ENCODE peak calls at places on chromosomes 11 and 22, in eight cellular contexts. R is mammary epithelial cell, P is spleen, A is uterus, E is right atrium auricular region, Q is cardiac muscle cell, X is psoas muscle, F is AG04449. S is an unnamed sample.

GRCh38 chr11:90237004-90237403 is 14.2 kb upstream of the CHORDC1 start:
- DNase-seq in R (no peak), P (no peak), A (no peak), E (no peak), Q (no peak), X (no peak), F (no peak), S (no peak)

GRCh38 chr22:38843716-38844660 is at the start of gene NPTXR:
- DNase-seq in R (no peak), P (no peak), A (peak), E (no peak), Q (peak), X (peak), F (no peak), S (no peak)

GRCh38 chr22:39454385-39454871 is 2.4 kb upstream of the MGAT3 start:
- DNase-seq in R (no peak), P (no peak), A (no peak), E (no peak), Q (no peak), X (no peak), F (no peak), S (no peak)

GRCh38 chr11:16215352-16215751 is 141.0 kb downstream of the SOX6 start:
- DNase-seq in R (no peak), P (no peak), A (no peak), E (no peak), Q (no peak), X (no peak), F (no peak), S (no peak)

GRCh38 chr11:56705784-56706396 is 7.0 kb downstream of the OR9G1 start:
- DNase-seq in R (peak), P (no peak), A (no peak), E (no peak), Q (no peak), X (no peak), F (no peak), S (no peak)

GRCh38 chr11:101063706-101064105 is 65.9 kb downstream of the PGR start:
- DNase-seq in R (no peak), P (no peak), A (no peak), E (no peak), Q (no peak), X (no peak), F (no peak), S (no peak)

GRCh38 chr11:457071-457760 is 7.1 kb downstream of the PTDSS2 start:
- DNase-seq in R (no peak), P (peak), A (no peak), E (no peak), Q (no peak), X (no peak), F (no peak), S (no peak)

GRCh38 chr22:35604671-35605457 is 12.3 kb downstream of the MB start:
- DNase-seq in R (peak), P (no peak), A (no peak), E (no peak), Q (no peak), X (no peak), F (no peak), S (no peak)

GRCh38 chr11:70127653-70128434 is 49.7 kb downstream of the ANO1 start:
- DNase-seq in R (no peak), P (no peak), A (no peak), E (no peak), Q (no peak), X (no peak), F (no peak), S (no peak)

GRCh38 chr11:126282361-126282741 is 542 bp upstream of the TIRAP start:
- DNase-seq in R (peak), P (peak), A (peak), E (peak), Q (peak), X (peak), F (no peak), S (peak)

GRCh38 chr11:72014761-72015320 is 16.1 kb downstream of the IL18BP start:
- DNase-seq in R (no peak), P (no peak), A (no peak), E (no peak), Q (no peak), X (no peak), F (no peak), S (no peak)

GRCh38 chr11:77175021-77175842 is 47.2 kb downstream of the MYO7A start:
- DNase-seq in R (no peak), P (no peak), A (no peak), E (no peak), Q (no peak), X (peak), F (no peak), S (no peak)

GRCh38 chr11:86138958-86139357 is 70.1 kb upstream of the PICALM start:
- DNase-seq in R (peak), P (no peak), A (no peak), E (no peak), Q (no peak), X (no peak), F (no peak), S (peak)

GRCh38 chr11:68065841-68066240 is 27.0 kb downstream of the TCIRG1 start:
- DNase-seq in R (no peak), P (no peak), A (no peak), E (no peak), Q (no peak), X (no peak), F (no peak), S (no peak)

GRCh38 chr11:112369374-112369773 is 108.7 kb upstream of the PLET1 start:
- DNase-seq in R (no peak), P (no peak), A (no peak), E (no peak), Q (no peak), X (no peak), F (no peak), S (no peak)

GRCh38 chr11:27444801-27445215 is 27.8 kb downstream of the LGR4 start:
- DNase-seq in R (no peak), P (no peak), A (no peak), E (no peak), Q (no peak), X (no peak), F (no peak), S (no peak)

GRCh38 chr11:1654388-1655167 is 25.0 kb downstream of the KRTAP5-5 start:
- DNase-seq in R (no peak), P (peak), A (peak), E (no peak), Q (no peak), X (no peak), F (no peak), S (no peak)

GRCh38 chr11:13052130-13052541 is 43.0 kb downstream of the RASSF10 start:
- DNase-seq in R (no peak), P (no peak), A (no peak), E (no peak), Q (no peak), X (no peak), F (no peak), S (peak)

GRCh38 chr11:6099577-6099976 is 7.9 kb upstream of the OR56B4 start:
- DNase-seq in R (no peak), P (no peak), A (no peak), E (no peak), Q (no peak), X (no peak), F (no peak), S (no peak)

GRCh38 chr11:127059286-127060200 is 59.0 kb upstream of the KIRREL3 start:
- DNase-seq in R (no peak), P (no peak), A (no peak), E (no peak), Q (no peak), X (no peak), F (no peak), S (no peak)

GRCh38 chr11:47523491-47524199 is 29.3 kb downstream of the CELF1 start:
- DNase-seq in R (peak), P (no peak), A (peak), E (peak), Q (peak), X (no peak), F (no peak), S (peak)

GRCh38 chr11:104997288-104997687 is 25.7 kb downstream of the CASP5 start:
- DNase-seq in R (no peak), P (no peak), A (no peak), E (no peak), Q (no peak), X (no peak), F (no peak), S (no peak)

GRCh38 chr11:40166892-40167291 is 1292.6 kb downstream of the LRRC4C start:
- DNase-seq in R (no peak), P (no peak), A (no peak), E (no peak), Q (no peak), X (no peak), F (no peak), S (no peak)

GRCh38 chr11:84022695-84023094 is 736.5 kb upstream of the CCDC90B start:
- DNase-seq in R (no peak), P (no peak), A (no peak), E (no peak), Q (no peak), X (no peak), F (no peak), S (no peak)

GRCh38 chr11:78586452-78587046 is 11.9 kb upstream of the NARS2 start:
- DNase-seq in R (no peak), P (no peak), A (no peak), E (no peak), Q (no peak), X (no peak), F (no peak), S (peak)

GRCh38 chr11:93476796-93477195 is 66.4 kb downstream of the SMCO4 start:
- DNase-seq in R (peak), P (no peak), A (no peak), E (no peak), Q (no peak), X (no peak), F (peak), S (no peak)

GRCh38 chr11:45919276-45919675 is 1.6 kb upstream of the PEX16 start:
- DNase-seq in R (no peak), P (peak), A (no peak), E (no peak), Q (no peak), X (peak), F (no peak), S (no peak)

GRCh38 chr11:94539420-94539819 is 4.3 kb upstream of the FUT4 start:
- DNase-seq in R (no peak), P (no peak), A (no peak), E (no peak), Q (no peak), X (no peak), F (no peak), S (no peak)

GRCh38 chr11:69215784-69216415 is 60.2 kb downstream of the SMIM38 start:
- DNase-seq in R (peak), P (no peak), A (no peak), E (no peak), Q (no peak), X (no peak), F (no peak), S (no peak)

GRCh38 chr22:21816787-21817496 is 50.5 kb downstream of the MAPK1 start:
- DNase-seq in R (peak), P (no peak), A (no peak), E (no peak), Q (no peak), X (no peak), F (peak), S (peak)

GRCh38 chr22:41992496-41992895 is 6.1 kb upstream of the WBP2NL start:
- DNase-seq in R (no peak), P (peak), A (no peak), E (no peak), Q (no peak), X (no peak), F (no peak), S (no peak)

GRCh38 chr11:46279393-46280099 is 2.1 kb downstream of the CREB3L1 start:
- DNase-seq in R (no peak), P (no peak), A (peak), E (peak), Q (no peak), X (peak), F (no peak), S (no peak)

GRCh38 chr11:22690891-22691290 is 24.5 kb downstream of the GAS2 start:
- DNase-seq in R (no peak), P (no peak), A (no peak), E (no peak), Q (no peak), X (no peak), F (no peak), S (no peak)

GRCh38 chr22:35524966-35525686 is 15.5 kb upstream of the RASD2 start:
- DNase-seq in R (no peak), P (no peak), A (peak), E (no peak), Q (no peak), X (no peak), F (no peak), S (no peak)

GRCh38 chr22:32457031-32457430 is 7.2 kb downstream of the BPIFC start:
- DNase-seq in R (no peak), P (no peak), A (no peak), E (no peak), Q (no peak), X (no peak), F (no peak), S (no peak)

GRCh38 chr22:45602824-45603301 is 68.8 kb upstream of the ATXN10 start:
- DNase-seq in R (no peak), P (peak), A (no peak), E (no peak), Q (no peak), X (no peak), F (no peak), S (peak)

GRCh38 chr11:28448186-28448585 is 340.0 kb downstream of the METTL15 start:
- DNase-seq in R (no peak), P (no peak), A (no peak), E (no peak), Q (no peak), X (no peak), F (no peak), S (no peak)

GRCh38 chr11:83241291-83241946 is 44.7 kb downstream of the CCDC90B start:
- DNase-seq in R (peak), P (no peak), A (peak), E (no peak), Q (peak), X (no peak), F (no peak), S (peak)

GRCh38 chr11:119374632-119375394 is 6.7 kb downstream of the USP2 start:
- DNase-seq in R (no peak), P (no peak), A (peak), E (no peak), Q (no peak), X (no peak), F (no peak), S (no peak)

GRCh38 chr11:130449996-130450419 is 1.6 kb downstream of the ADAMTS15 start:
- DNase-seq in R (no peak), P (no peak), A (peak), E (peak), Q (peak), X (peak), F (no peak), S (no peak)
- H3K4me3 ChIP-seq in R (no peak), P (peak), A (peak), E (peak), Q (peak), X (peak), F (peak), S (no peak)

GRCh38 chr11:61173456-61173855 is 12.2 kb upstream of the VPS37C start:
- DNase-seq in R (peak), P (no peak), A (no peak), E (no peak), Q (no peak), X (no peak), F (no peak), S (peak)
- TF ChIP-seq CTCF in R (no peak), P (no peak), A (no peak), E (no peak), Q (no peak), X (peak), F (no peak), S (peak)

DNA sequence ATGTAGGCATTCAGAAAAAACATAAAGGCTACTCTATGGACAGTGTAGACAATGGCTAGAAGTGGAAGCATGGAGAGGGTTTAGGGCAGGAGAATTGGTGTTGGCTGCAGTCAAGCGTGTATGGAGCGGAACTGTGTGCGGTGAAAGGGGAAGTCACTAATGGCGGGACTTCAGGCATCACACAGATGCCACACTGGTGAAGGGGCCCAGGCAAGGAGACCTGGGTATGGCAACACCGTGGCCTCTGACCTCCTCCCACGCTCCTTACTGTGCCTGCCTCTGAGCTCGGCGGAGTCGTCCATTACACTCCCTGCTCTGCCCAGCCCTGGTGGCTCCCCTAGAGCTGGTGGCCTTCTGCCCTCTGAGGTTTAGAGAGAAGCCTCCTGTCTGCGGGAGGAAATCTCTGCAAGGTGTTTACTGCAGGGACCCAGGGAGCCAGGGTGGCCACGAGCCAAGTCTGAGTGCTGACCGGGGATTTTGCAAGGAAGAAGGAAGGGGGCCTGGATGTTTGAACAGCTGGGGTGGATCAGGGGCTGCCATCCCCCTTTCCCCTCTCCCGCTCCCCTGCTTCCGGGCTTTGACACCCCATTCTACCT is 75.1 kb upstream of the TSPAN18 start:
- DNase-seq in R (no peak), P (peak), A (no peak), E (peak), Q (no peak), X (no peak), F (no peak), S (no peak)
- H3K4me3 ChIP-seq in R (no peak), P (no peak), A (no peak), E (no peak), Q (no peak), X (no peak), F (no peak), S (no peak)

GRCh38 chr11:32279672-32280071 is 155.7 kb downstream of the WT1 start:
- DNase-seq in R (no peak), P (no peak), A (no peak), E (no peak), Q (no peak), X (no peak), F (no peak), S (no peak)
- TF ChIP-seq CTCF in R (no peak), P (no peak), A (no peak), E (no peak), Q (peak), X (no peak), F (no peak), S (no peak)

GRCh38 chr11:64286801-64287159 is 1.1 kb downstream of the GPR137 start:
- DNase-seq in R (no peak), P (peak), A (no peak), E (no peak), Q (no peak), X (no peak), F (no peak), S (no peak)
- H3K4me3 ChIP-seq in R (no peak), P (no peak), A (no peak), E (no peak), Q (no peak), X (peak), F (no peak), S (no peak)

DNA sequence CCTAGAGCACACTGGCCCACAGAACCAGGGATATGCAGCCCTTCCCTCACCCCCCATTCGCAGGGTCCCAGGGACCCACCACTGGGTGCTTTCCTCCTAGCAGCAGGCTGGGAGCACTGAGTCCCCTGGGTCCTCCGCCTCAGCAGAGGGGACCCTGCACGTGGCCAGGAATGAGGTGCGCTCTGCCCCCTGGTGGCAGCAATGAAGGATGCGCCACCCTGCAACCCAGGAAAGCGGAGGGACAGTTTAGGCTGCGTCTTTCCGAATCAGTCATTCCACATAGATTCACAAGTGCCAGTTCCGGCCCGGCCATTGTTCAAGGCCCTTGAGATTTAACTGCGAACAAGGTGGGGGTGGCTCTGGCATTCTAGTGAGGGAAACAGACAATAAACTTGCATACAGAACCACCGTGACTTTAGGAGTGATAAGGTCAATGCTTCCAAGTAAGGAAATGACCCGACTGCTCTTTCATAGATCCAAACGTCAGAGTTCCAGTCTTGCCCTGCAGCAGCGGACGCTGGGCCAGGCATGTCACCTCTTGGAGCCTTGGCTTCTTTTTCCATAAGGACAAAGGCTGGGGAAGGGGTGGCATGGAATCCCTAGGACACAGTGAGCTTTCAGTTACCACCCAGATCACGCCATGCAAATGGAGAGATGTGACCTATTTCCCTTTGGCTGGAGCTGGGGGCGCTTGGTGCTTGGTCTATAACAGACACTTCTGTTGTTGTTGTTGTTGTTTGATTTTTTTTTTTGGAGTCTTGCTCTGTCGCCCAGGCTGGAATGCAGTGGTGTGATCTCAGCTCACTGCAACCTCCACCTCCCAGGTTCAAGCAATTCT is 7.7 kb downstream of the RIN1 start:
- DNase-seq in R (peak), P (peak), A (peak), E (peak), Q (peak), X (peak), F (no peak), S (peak)
- TF ChIP-seq CTCF in R (peak), P (peak), A (peak), E (peak), Q (peak), X (peak), F (peak), S (peak)

GRCh38 chr11:120597250-120597649 is 85.7 kb downstream of the GRIK4 start:
- DNase-seq in R (no peak), P (peak), A (no peak), E (no peak), Q (no peak), X (no peak), F (no peak), S (peak)
- H3K4me3 ChIP-seq in R (no peak), P (no peak), A (peak), E (no peak), Q (no peak), X (no peak), F (no peak), S (no peak)

GRCh38 chr11:19323502-19323901 is 82.8 kb upstream of the E2F8 start:
- DNase-seq in R (no peak), P (no peak), A (no peak), E (no peak), Q (no peak), X (no peak), F (no peak), S (no peak)
- TF ChIP-seq CTCF in R (peak), P (no peak), A (no peak), E (no peak), Q (peak), X (no peak), F (peak), S (peak)